ENCODE peak calls at places on chromosomes 13 and 19, in seven cellular contexts. F, E, S, U, R, H and W are unnamed samples.

GRCh38 chr13:24842533-24843278 is 78.7 kb downstream of the RNF17 start:
- DNase-seq in S (peak), U (no peak), E (no peak), F (no peak), H (no peak), R (no peak), W (peak)

GRCh38 chr13:73767191-73767741 is 366.9 kb downstream of the KLF12 start:
- DNase-seq in R (no peak), H (peak), E (no peak), U (no peak), F (peak), S (peak), W (no peak)

GRCh38 chr13:113602291-113602970 is 17.9 kb downstream of the TFDP1 start:
- DNase-seq in F (no peak), E (no peak), R (no peak), S (no peak), H (peak), U (no peak), W (no peak)

GRCh38 chr19:4294389-4294788 is 7.8 kb downstream of the TMIGD2 start:
- DNase-seq in E (peak), F (no peak), S (no peak), R (no peak), U (no peak), H (no peak), W (no peak)

GRCh38 chr19:917323-918151 is at the start of gene KISS1R:
- DNase-seq in U (no peak), E (peak), S (peak), R (peak), F (peak), H (peak), W (peak)

GRCh38 chr19:50632151-50632835 is 7.4 kb downstream of the SYT3 start:
- DNase-seq in F (no peak), H (no peak), R (no peak), E (no peak), S (no peak), U (no peak), W (no peak)

GRCh38 chr13:38775085-38775484 is 88.2 kb downstream of the FREM2 start:
- DNase-seq in H (no peak), R (no peak), S (no peak), F (no peak), E (no peak), U (no peak), W (no peak)

GRCh38 chr13:72953391-72953960 is 105.3 kb upstream of the KLF5 start:
- DNase-seq in S (no peak), E (no peak), U (no peak), H (no peak), F (no peak), R (no peak), W (no peak)

GRCh38 chr19:41588497-41589209 is 12.7 kb downstream of the CEACAM21 start:
- DNase-seq in R (peak), E (no peak), F (peak), S (peak), H (peak), U (no peak), W (peak)

GRCh38 chr19:16902545-16902944 is 13.7 kb downstream of the F2RL3 start:
- DNase-seq in R (no peak), S (no peak), U (no peak), F (no peak), E (no peak), H (no peak), W (no peak)

GRCh38 chr13:21048901-21049655 is 12.3 kb downstream of the LATS2 start:
- DNase-seq in R (no peak), H (no peak), F (no peak), S (no peak), E (no peak), U (no peak), W (no peak)

GRCh38 chr13:72390909-72391308 is 336.5 kb downstream of the MZT1 start:
- DNase-seq in F (no peak), E (no peak), U (peak), S (no peak), R (peak), H (no peak), W (no peak)

GRCh38 chr19:49514151-49514550 is 1.7 kb downstream of the FCGRT start:
- DNase-seq in F (no peak), R (no peak), H (no peak), E (no peak), U (no peak), S (no peak), W (no peak)

GRCh38 chr13:24145231-24145630 is 15.3 kb upstream of the SPATA13 start:
- DNase-seq in H (no peak), R (no peak), F (no peak), U (no peak), S (peak), E (no peak), W (peak)

GRCh38 chr19:10074153-10074552 is 12.0 kb upstream of the SHFL start:
- DNase-seq in E (no peak), H (peak), R (peak), U (peak), F (peak), S (peak), W (peak)

GRCh38 chr13:72230131-72230530 is 363.1 kb upstream of the DACH1 start:
- DNase-seq in E (no peak), R (no peak), F (no peak), H (no peak), S (no peak), U (no peak), W (no peak)

GRCh38 chr19:41616785-41617621 is 9.9 kb downstream of the CEACAM4 start:
- DNase-seq in E (no peak), S (peak), R (peak), F (peak), U (no peak), H (peak), W (peak)

GRCh38 chr13:38635030-38635429 is 51.8 kb upstream of the FREM2 start:
- DNase-seq in E (no peak), U (no peak), H (peak), R (no peak), F (no peak), S (no peak), W (no peak)

GRCh38 chr13:64753606-64754005 is 2476.5 kb downstream of the PCDH9 start:
- DNase-seq in S (no peak), H (no peak), F (no peak), R (no peak), E (no peak), U (no peak), W (peak)

GRCh38 chr19:48195106-48195830 is 24.8 kb downstream of the ZSWIM9 start:
- DNase-seq in E (peak), U (no peak), F (no peak), H (no peak), R (no peak), S (no peak), W (no peak)

GRCh38 chr19:54253331-54254194 is 3.5 kb downstream of the LILRB5 start:
- DNase-seq in F (no peak), R (no peak), E (no peak), H (no peak), S (no peak), U (no peak), W (no peak)

GRCh38 chr13:110617326-110618072 is 2.2 kb downstream of the NAXD start:
- DNase-seq in S (peak), E (no peak), R (no peak), U (no peak), H (no peak), F (peak), W (peak)

GRCh38 chr13:93552596-93552995 is 326.0 kb downstream of the GPC6 start:
- DNase-seq in E (no peak), H (no peak), U (no peak), F (no peak), R (no peak), S (no peak), W (no peak)

GRCh38 chr13:113413898-113414282 is 39.4 kb downstream of the ADPRHL1 start:
- DNase-seq in H (peak), S (no peak), E (no peak), U (no peak), R (no peak), F (no peak), W (peak)

GRCh38 chr19:41866284-41866683 is 6.2 kb downstream of the RPS19 start:
- DNase-seq in E (peak), H (no peak), S (no peak), U (no peak), F (no peak), R (no peak), W (no peak)

GRCh38 chr19:48926909-48927308 is 6.6 kb upstream of the DHDH start:
- DNase-seq in F (no peak), H (no peak), S (peak), R (peak), E (no peak), U (peak), W (peak)

GRCh38 chr19:16825312-16826168 is 3.7 kb upstream of the SIN3B start:
- DNase-seq in U (no peak), H (peak), R (no peak), E (peak), S (peak), F (no peak), W (peak)

GRCh38 chr19:39124136-39124764 is 1.3 kb upstream of the PAK4 start:
- DNase-seq in S (no peak), R (no peak), F (no peak), H (no peak), E (no peak), U (no peak), W (no peak)

GRCh38 chr13:44759723-44760360 is 183.7 kb upstream of the TSC22D1 start:
- DNase-seq in U (no peak), R (peak), H (no peak), S (peak), E (no peak), F (no peak), W (no peak)
- TF ChIP-seq EZH2phosphoT487 in U (no peak), R (no peak), H (no peak), S (no peak), E (no peak), F (no peak), W (no peak)

DNA sequence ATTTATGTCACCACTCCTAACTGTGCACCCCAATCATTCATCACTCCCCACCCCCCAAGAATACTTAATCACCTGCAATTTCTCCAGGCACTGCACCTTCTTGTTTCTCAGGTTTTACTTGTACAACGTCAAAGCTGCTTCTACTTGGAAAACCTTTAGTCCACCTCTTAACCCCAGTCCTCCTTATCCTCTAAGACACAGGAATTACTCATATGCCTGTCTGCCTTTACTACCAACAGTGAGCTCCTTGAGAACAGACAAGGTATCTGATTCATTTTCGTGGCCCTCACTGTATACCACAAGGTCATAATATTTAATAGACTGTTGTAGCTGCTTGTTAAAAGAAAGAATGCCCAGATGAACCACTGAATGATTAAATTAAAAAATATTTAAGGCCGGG is 21.0 kb upstream of the NDFIP2 start:
- DNase-seq in H (no peak), S (no peak), R (peak), F (no peak), E (no peak), U (no peak), W (no peak)
- TF ChIP-seq EZH2phosphoT487 in H (no peak), S (no peak), R (no peak), F (no peak), E (no peak), U (no peak), W (no peak)

GRCh38 chr19:18571564-18572344 is at the start of gene UBA52:
- DNase-seq in S (peak), H (peak), F (peak), R (peak), U (peak), E (peak), W (peak)

GRCh38 chr19:18577365-18577914 is 5.8 kb downstream of the UBA52 start:
- DNase-seq in E (no peak), S (no peak), R (no peak), F (no peak), H (no peak), U (no peak), W (no peak)

GRCh38 chr19:18580311-18580710 is 8.3 kb upstream of the REX1BD start:
- DNase-seq in S (no peak), H (no peak), U (no peak), F (no peak), E (no peak), R (no peak), W (no peak)

GRCh38 chr19:18574691-18575291 is 3.1 kb downstream of the UBA52 start:
- DNase-seq in E (no peak), S (no peak), R (no peak), F (no peak), H (no peak), U (no peak), W (no peak)

GRCh38 chr19:18576383-18576782 is 4.7 kb downstream of the UBA52 start:
- DNase-seq in F (no peak), E (no peak), H (no peak), R (no peak), S (no peak), U (no peak), W (no peak)
- TF ChIP-seq EZH2phosphoT487 in F (no peak), E (no peak), H (no peak), R (no peak), S (no peak), U (no peak), W (no peak)

DNA sequence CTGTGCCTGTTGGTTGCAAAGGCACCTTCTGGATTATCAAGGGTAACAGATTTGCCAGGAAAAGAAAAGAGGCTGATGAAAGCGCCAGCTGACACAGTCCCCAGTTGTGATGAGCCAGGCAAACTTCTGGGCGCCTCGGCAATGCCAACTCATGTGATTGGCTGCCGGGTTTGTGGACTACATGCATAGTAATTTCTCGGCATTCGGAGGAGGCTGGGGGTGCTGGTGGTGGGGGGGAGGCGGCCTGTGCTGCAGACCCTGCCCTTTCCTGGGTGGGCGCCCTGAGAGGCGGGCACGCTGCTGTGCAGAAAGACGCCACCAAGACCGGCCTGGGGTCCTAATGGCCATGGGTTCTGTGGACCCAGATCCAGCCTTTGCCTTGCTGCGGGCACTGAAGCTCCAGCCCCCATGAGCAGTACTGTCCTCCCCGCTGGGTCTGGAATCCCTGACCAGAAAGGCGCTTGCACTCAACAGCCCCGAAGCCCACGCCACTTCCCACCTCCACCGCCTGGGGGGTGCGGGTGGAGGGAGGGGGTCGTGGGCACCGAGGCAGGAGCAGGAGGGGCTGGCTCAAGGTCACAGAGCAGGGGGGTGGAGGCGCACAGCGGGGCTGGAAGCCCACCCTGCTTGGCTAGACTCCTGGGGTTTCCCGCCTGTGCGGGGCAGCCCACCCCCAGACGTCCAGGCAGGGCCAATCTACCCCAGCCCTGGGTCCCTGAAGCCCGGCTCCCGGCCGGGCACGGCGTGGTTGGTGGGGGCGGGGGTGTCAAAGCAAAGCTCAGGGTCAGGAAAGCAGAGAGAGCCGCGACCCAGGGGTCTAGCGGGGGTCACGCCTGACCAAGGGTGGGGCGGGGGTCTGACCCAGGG is 1.0 kb downstream of the DIRAS1 start:
- DNase-seq in E (peak), F (no peak), S (no peak), U (no peak), H (peak), R (no peak), W (peak)
- TF ChIP-seq EZH2phosphoT487 in E (no peak), F (no peak), S (peak), U (no peak), H (no peak), R (no peak), W (no peak)

GRCh38 chr19:5891938-5892771 is 11.4 kb downstream of the NDUFA11 start:
- DNase-seq in H (peak), E (peak), U (no peak), S (peak), R (peak), F (peak), W (peak)
- TF ChIP-seq EZH2phosphoT487 in H (no peak), E (no peak), U (no peak), S (no peak), R (no peak), F (no peak), W (no peak)

GRCh38 chr19:46481187-46481586 is 9.8 kb upstream of the PNMA8A start:
- DNase-seq in F (no peak), U (no peak), E (no peak), S (no peak), H (no peak), R (no peak), W (peak)
- TF ChIP-seq EZH2phosphoT487 in F (no peak), U (no peak), E (no peak), S (no peak), H (no peak), R (no peak), W (no peak)